ENCODE peak calls at places on chromosomes 1 and 21, in five cellular contexts. N is HCEC 1CT; J is head of caudate nucleus; E is iPS-NIHi11; S is CD8-positive, alpha-beta T cell. F is an unnamed sample.

GRCh38 chr1:150650193-150650592 is 20.8 kb upstream of the ENSA start:
- DNase-seq in N (no peak), J (no peak), E (no peak), S (no peak), F (no peak)

GRCh38 chr1:48784301-48784700 is 7.6 kb upstream of the BEND5 start:
- DNase-seq in N (no peak), J (no peak), E (no peak), S (no peak), F (no peak)

GRCh38 chr1:51661081-51661518 is 44.2 kb downstream of the OSBPL9 start:
- DNase-seq in N (peak; percentile 95), J (no peak), E (no peak), S (no peak), F (no peak)

GRCh38 chr1:54051936-54052469 is 1.0 kb downstream of the TMEM59 start:
- DNase-seq in N (no peak), J (no peak), E (no peak), S (no peak), F (no peak)

GRCh38 chr1:25861316-25862286 is 2.3 kb upstream of the AUNIP start:
- DNase-seq in N (no peak), J (no peak), E (no peak), S (no peak), F (no peak)

GRCh38 chr21:42767561-42767835 is 111.8 kb downstream of the WDR4 start:
- DNase-seq in N (no peak), J (no peak), E (no peak), S (no peak), F (no peak)

GRCh38 chr1:115838805-115839705 is 1.9 kb downstream of the NHLH2 start:
- DNase-seq in N (peak; percentile 36), J (peak; percentile 61), E (peak; percentile 77), S (no peak), F (peak; percentile 77)

GRCh38 chr1:18344755-18345154 is 136.0 kb upstream of the KLHDC7A start:
- DNase-seq in N (no peak), J (no peak), E (no peak), S (no peak), F (peak; percentile 85)

GRCh38 chr1:87833158-87833557 is 504.5 kb downstream of the LMO4 start:
- DNase-seq in N (peak; percentile 4), J (no peak), E (no peak), S (no peak), F (no peak)

GRCh38 chr1:179061360-179062282 is 20.2 kb upstream of the TOR3A start:
- DNase-seq in N (no peak), J (no peak), E (no peak), S (no peak), F (no peak)

GRCh38 chr1:47996406-47997226 is 569 bp downstream of the TRABD2B start:
- DNase-seq in N (no peak), J (no peak), E (peak; percentile 58), S (no peak), F (no peak)

GRCh38 chr21:36202721-36203602 is 46.3 kb downstream of the DOP1B start:
- DNase-seq in N (peak; percentile 52), J (no peak), E (no peak), S (no peak), F (no peak)

GRCh38 chr1:45843474-45843905 is 40.1 kb downstream of the MAST2 start:
- DNase-seq in N (peak; percentile 55), J (no peak), E (no peak), S (no peak), F (no peak)

GRCh38 chr1:203507227-203507626 is 13.3 kb downstream of the OPTC start:
- DNase-seq in N (no peak), J (no peak), E (no peak), S (no peak), F (no peak)

GRCh38 chr1:23578311-23578996 is 19.2 kb upstream of the ID3 start:
- DNase-seq in N (peak; percentile 32), J (no peak), E (no peak), S (no peak), F (no peak)

GRCh38 chr1:112165375-112165774 is 175.9 kb upstream of the KCND3 start:
- DNase-seq in N (no peak), J (no peak), E (peak; percentile 19), S (no peak), F (no peak)

GRCh38 chr1:55041613-55042012 is 2.3 kb downstream of the PCSK9 start:
- DNase-seq in N (no peak), J (no peak), E (no peak), S (no peak), F (no peak)

GRCh38 chr1:244234009-244234643 is 183.0 kb downstream of the ZBTB18 start:
- DNase-seq in N (no peak), J (no peak), E (peak; percentile 64), S (no peak), F (no peak)

GRCh38 chr1:100785399-100786082 is 66.0 kb downstream of the VCAM1 start:
- DNase-seq in N (no peak), J (no peak), E (no peak), S (no peak), F (no peak)

GRCh38 chr1:27341525-27342252 is at the start of gene SYTL1:
- DNase-seq in N (peak; percentile 32), J (no peak), E (peak; percentile 88), S (peak; percentile 38), F (peak; percentile 47)

GRCh38 chr1:234871710-234872262 is 256.9 kb downstream of the TOMM20 start:
- DNase-seq in N (no peak), J (no peak), E (no peak), S (no peak), F (no peak)

GRCh38 chr1:205061665-205062069 is 18.7 kb downstream of the CNTN2 start:
- DNase-seq in N (peak; percentile 42), J (peak; percentile 88), E (peak; percentile 90), S (peak; percentile 49), F (peak; percentile 30)

GRCh38 chr1:85406887-85407593 is 57.9 kb downstream of the DDAH1 start:
- DNase-seq in N (peak; percentile 89), J (no peak), E (peak; percentile 33), S (no peak), F (no peak)

GRCh38 chr1:177983824-177984528 is 14.1 kb upstream of the SEC16B start:
- DNase-seq in N (peak; percentile 93), J (peak; percentile 51), E (peak; percentile 67), S (no peak), F (peak; percentile 90)

GRCh38 chr1:32094721-32095521 is 12.9 kb upstream of the KPNA6 start:
- DNase-seq in N (no peak), J (no peak), E (no peak), S (no peak), F (no peak)

GRCh38 chr1:2312589-2313301 is 78.6 kb downstream of the MORN1 start:
- DNase-seq in N (no peak), J (no peak), E (no peak), S (no peak), F (no peak)

GRCh38 chr1:3772715-3773571 is at the start of gene SMIM1:
- DNase-seq in N (no peak), J (no peak), E (no peak), S (no peak), F (no peak)

F was measured in DMS 273 treated with DMSO at 0.1 percent for 48 hours.